ENCODE peak calls at places on chromosomes 2 and 18, in nine cellular contexts. T is renal cortical epithelial cell; Y is stimulated activated CD8-positive, alpha-beta memory T cell treated with anti-CD3 and anti-CD28 coated beads, Interleukin-7, amount 100 ng/mL, for 1 hour; C is C1 segment of cervical spinal cord; W is adipocyte; B is kidney glomerular epithelial cell; V is astrocyte of the cerebellum; I is endothelial cell; P is activated CD8-positive, alpha-beta T cell treated with anti-CD3 and anti-CD28 coated beads for 36 hours. F is an unnamed sample.

GRCh38 chr2:69163109-69163508 is 150.1 kb downstream of the ANTXR1 start:
- DNase-seq in C (no peak), V (peak), P (no peak), T (peak), W (peak), Y (no peak), B (peak), I (no peak), F (peak)

GRCh38 chr18:42446195-42446594 is 491.2 kb downstream of the PIK3C3 start:
- DNase-seq in I (no peak), P (no peak), B (peak), C (no peak), W (peak), V (peak), T (peak), Y (no peak), F (peak)

GRCh38 chr2:160484859-160485520 is 8.6 kb downstream of the RBMS1 start:
- DNase-seq in C (no peak), B (no peak), Y (no peak), T (no peak), W (no peak), V (no peak), I (no peak), P (peak), F (no peak)

GRCh38 chr2:45885111-45885685 is 233.7 kb downstream of the PRKCE start:
- DNase-seq in V (no peak), I (no peak), B (no peak), T (no peak), C (no peak), W (peak), P (no peak), Y (no peak), F (no peak)

GRCh38 chr18:64474279-64474678 is 325.4 kb upstream of the LINC00305 start:
- DNase-seq in P (no peak), I (no peak), C (no peak), B (no peak), T (no peak), W (no peak), V (no peak), Y (no peak), F (peak)

GRCh38 chr18:73983496-73983895 is 164.1 kb downstream of the FBXO15 start:
- DNase-seq in P (no peak), Y (no peak), T (no peak), I (no peak), W (no peak), C (no peak), V (no peak), B (no peak), F (no peak)

GRCh38 chr2:74587664-74588277 is 33.3 kb downstream of the DOK1 start:
- DNase-seq in T (peak), W (peak), B (peak), V (peak), P (peak), C (peak), Y (peak), I (peak), F (peak)

GRCh38 chr2:33500177-33500576 is 23.7 kb downstream of the RASGRP3 start:
- DNase-seq in W (no peak), P (no peak), I (no peak), C (no peak), T (no peak), V (no peak), B (no peak), Y (no peak), F (no peak)

GRCh38 chr2:69077224-69077953 is 64.4 kb downstream of the ANTXR1 start:
- DNase-seq in B (no peak), W (no peak), P (no peak), Y (no peak), I (no peak), C (no peak), V (no peak), T (peak), F (no peak)

GRCh38 chr2:225570000-225570399 is 170.5 kb downstream of the NYAP2 start:
- DNase-seq in P (no peak), I (no peak), B (no peak), W (peak), V (no peak), C (no peak), T (no peak), Y (no peak), F (peak)

GRCh38 chr2:111168528-111168929 is 47.8 kb downstream of the BCL2L11 start:
- DNase-seq in T (peak), C (no peak), B (peak), I (no peak), V (peak), P (peak), W (peak), Y (no peak), F (peak)

GRCh38 chr18:65091737-65092329 is 659.0 kb upstream of the CDH7 start:
- DNase-seq in B (peak), I (peak), Y (no peak), W (peak), P (no peak), V (peak), T (peak), C (no peak), F (peak)

GRCh38 chr2:188481474-188481873 is 189.8 kb downstream of the GULP1 start:
- DNase-seq in T (no peak), B (no peak), P (no peak), Y (no peak), V (no peak), W (no peak), I (no peak), C (no peak), F (no peak)

GRCh38 chr2:224069172-224069571 is 30.1 kb upstream of the SERPINE2 start:
- DNase-seq in P (no peak), V (no peak), B (no peak), I (no peak), W (no peak), C (no peak), Y (no peak), T (no peak), F (no peak)

GRCh38 chr2:107108556-107108955 is 222.6 kb upstream of the ST6GAL2 start:
- DNase-seq in C (no peak), V (no peak), T (no peak), Y (no peak), I (no peak), B (no peak), W (peak), P (no peak), F (peak)

GRCh38 chr2:218898109-218898878 is 17.6 kb downstream of the WNT10A start:
- DNase-seq in I (peak), T (no peak), C (peak), Y (peak), W (peak), P (peak), V (no peak), B (no peak), F (peak)

GRCh38 chr18:48799724-48800315 is 150.9 kb downstream of the SMAD7 start:
- DNase-seq in W (no peak), I (no peak), V (no peak), C (no peak), B (no peak), T (no peak), Y (no peak), P (no peak), F (no peak)

GRCh38 chr2:48946444-48947048 is 191.0 kb upstream of the LHCGR start:
- DNase-seq in T (peak), Y (no peak), C (peak), V (peak), P (peak), I (peak), W (peak), B (peak), F (peak)

GRCh38 chr2:166792808-166793207 is 95.5 kb upstream of the XIRP2 start:
- DNase-seq in V (no peak), Y (no peak), T (no peak), P (no peak), I (no peak), B (no peak), C (no peak), W (no peak), F (no peak)

GRCh38 chr2:73836141-73836943 is 7.6 kb downstream of the STAMBP start:
- DNase-seq in Y (no peak), I (no peak), W (no peak), V (no peak), C (no peak), P (no peak), T (no peak), B (no peak), F (peak)

GRCh38 chr2:985317-985898 is 34.8 kb downstream of the SNTG2 start:
- DNase-seq in V (no peak), C (no peak), T (no peak), I (no peak), P (peak), Y (no peak), W (no peak), B (no peak), F (no peak)

GRCh38 chr18:6219116-6219717 is 195.5 kb downstream of the L3MBTL4 start:
- DNase-seq in W (peak), I (peak), P (peak), V (peak), C (peak), B (peak), T (peak), Y (no peak), F (peak)

GRCh38 chr18:74289946-74290478 is 1.8 kb downstream of the CYB5A start:
- DNase-seq in T (no peak), B (no peak), W (no peak), C (no peak), I (no peak), P (no peak), Y (no peak), V (no peak), F (no peak)

GRCh38 chr2:44929680-44930273 is 11.7 kb upstream of the SIX3 start:
- DNase-seq in Y (no peak), C (no peak), V (no peak), W (no peak), T (no peak), B (no peak), I (no peak), P (no peak), F (no peak)

GRCh38 chr2:14700753-14701152 is 68.2 kb downstream of the LRATD1 start:
- DNase-seq in C (no peak), W (no peak), V (peak), I (no peak), B (no peak), T (peak), Y (no peak), P (no peak), F (peak)

GRCh38 chr2:32962652-32963051 is 15.9 kb downstream of the LTBP1 start:
- DNase-seq in T (no peak), Y (no peak), P (no peak), B (no peak), I (no peak), C (no peak), V (no peak), W (no peak), F (no peak)

GRCh38 chr2:130252880-130253645 is 54.8 kb upstream of the TUBA3E start:
- DNase-seq in V (no peak), T (no peak), Y (no peak), B (no peak), P (no peak), I (no peak), C (no peak), W (peak), F (peak)

GRCh38 chr2:241340621-241341163 is 15.4 kb upstream of the FARP2 start:
- DNase-seq in V (no peak), C (no peak), T (no peak), W (no peak), P (no peak), Y (no peak), I (no peak), B (no peak), F (no peak)

GRCh38 chr18:49360582-49360981 is 99.9 kb downstream of the DYM start:
- DNase-seq in C (no peak), P (no peak), V (no peak), T (no peak), W (no peak), B (no peak), I (no peak), Y (no peak), F (no peak)

GRCh38 chr18:22349966-22350365 is 67.7 kb downstream of the CTAGE1 start:
- DNase-seq in I (no peak), V (no peak), C (no peak), Y (no peak), T (no peak), B (no peak), P (no peak), W (no peak), F (no peak)

GRCh38 chr2:28588231-28588725 is 92.4 kb downstream of the PLB1 start:
- DNase-seq in W (no peak), V (no peak), P (peak), T (peak), B (no peak), Y (no peak), C (no peak), I (no peak), F (peak)

GRCh38 chr2:182378759-182379158 is 48.1 kb downstream of the PDE1A start:
- DNase-seq in V (no peak), Y (no peak), B (no peak), P (no peak), W (no peak), C (no peak), I (no peak), T (no peak), F (peak)

GRCh38 chr2:202152104-202152771 is 79.2 kb downstream of the KIAA2012 start:
- DNase-seq in B (no peak), W (peak), V (no peak), Y (no peak), T (no peak), P (no peak), I (no peak), C (no peak), F (no peak)

GRCh38 chr18:54647176-54647575 is 56.1 kb downstream of the DYNAP start:
- DNase-seq in B (peak), P (peak), Y (no peak), I (peak), W (peak), C (no peak), T (peak), V (peak), F (peak)

GRCh38 chr18:7812431-7813063 is 245.4 kb downstream of the PTPRM start:
- DNase-seq in I (no peak), Y (no peak), B (peak), P (no peak), W (peak), C (no peak), V (peak), T (peak), F (peak)

GRCh38 chr2:64234785-64235184 is 90.6 kb upstream of the PELI1 start:
- DNase-seq in B (no peak), Y (no peak), V (no peak), I (no peak), T (peak), W (no peak), C (no peak), P (no peak), F (no peak)

F was measured in choroid plexus epithelial cell.